ENCODE peak calls at places on chromosomes 12 and 14, in six cellular contexts. One of them, this sample, is unnamed.

GRCh38 chr14:100305446-100306255 is 593 bp downstream of the SLC25A29 start:
- DNase-seq in mucosa of descending colon: peak
- DNase-seq in body of pancreas: no peak
- DNase-seq in NCI-H2081: peak
- DNase-seq in activated naive CD8-positive, alpha-beta T cell treated with anti-CD3 and anti-CD28 coated beads for 36 hours: peak
- DNase-seq in astrocyte: no peak
- DNase-seq in this sample: peak

GRCh38 chr12:46603776-46604456 is 221.9 kb downstream of the SLC38A4 start:
- DNase-seq in mucosa of descending colon: no peak
- DNase-seq in astrocyte: no peak
- DNase-seq in NCI-H2081: no peak
- DNase-seq in body of pancreas: no peak
- DNase-seq in activated naive CD8-positive, alpha-beta T cell treated with anti-CD3 and anti-CD28 coated beads for 36 hours: no peak
- DNase-seq in this sample: no peak

GRCh38 chr12:46677749-46678148 is 148.0 kb downstream of the SLC38A4 start:
- DNase-seq in astrocyte: peak
- DNase-seq in NCI-H2081: peak
- DNase-seq in activated naive CD8-positive, alpha-beta T cell treated with anti-CD3 and anti-CD28 coated beads for 36 hours: no peak
- DNase-seq in body of pancreas: no peak
- DNase-seq in mucosa of descending colon: no peak
- DNase-seq in this sample: no peak

GRCh38 chr12:107027304-107028053 is 40.5 kb upstream of the MTERF2 start:
- DNase-seq in NCI-H2081: peak
- DNase-seq in astrocyte: peak
- DNase-seq in body of pancreas: peak
- DNase-seq in mucosa of descending colon: no peak
- DNase-seq in activated naive CD8-positive, alpha-beta T cell treated with anti-CD3 and anti-CD28 coated beads for 36 hours: no peak
- DNase-seq in this sample: peak

GRCh38 chr12:91913651-91914050 is 232.0 kb downstream of the BTG1 start:
- DNase-seq in NCI-H2081: no peak
- DNase-seq in astrocyte: no peak
- DNase-seq in activated naive CD8-positive, alpha-beta T cell treated with anti-CD3 and anti-CD28 coated beads for 36 hours: no peak
- DNase-seq in body of pancreas: no peak
- DNase-seq in mucosa of descending colon: no peak
- DNase-seq in this sample: no peak

GRCh38 chr14:104665663-104666522 is 23.5 kb upstream of the INF2 start:
- DNase-seq in body of pancreas: peak
- DNase-seq in astrocyte: no peak
- DNase-seq in mucosa of descending colon: peak
- DNase-seq in activated naive CD8-positive, alpha-beta T cell treated with anti-CD3 and anti-CD28 coated beads for 36 hours: no peak
- DNase-seq in NCI-H2081: no peak
- DNase-seq in this sample: peak

GRCh38 chr12:130116791-130117190 is 45.5 kb upstream of the FZD10 start:
- DNase-seq in mucosa of descending colon: no peak
- DNase-seq in body of pancreas: no peak
- DNase-seq in astrocyte: no peak
- DNase-seq in NCI-H2081: no peak
- DNase-seq in activated naive CD8-positive, alpha-beta T cell treated with anti-CD3 and anti-CD28 coated beads for 36 hours: no peak
- DNase-seq in this sample: no peak

GRCh38 chr12:54415223-54415929 is 3.7 kb downstream of the ITGA5 start:
- DNase-seq in body of pancreas: no peak
- DNase-seq in NCI-H2081: no peak
- DNase-seq in activated naive CD8-positive, alpha-beta T cell treated with anti-CD3 and anti-CD28 coated beads for 36 hours: no peak
- DNase-seq in astrocyte: no peak
- DNase-seq in mucosa of descending colon: no peak
- DNase-seq in this sample: no peak

GRCh38 chr14:65910108-65910507 is 497.6 kb downstream of the FUT8 start:
- DNase-seq in mucosa of descending colon: no peak
- DNase-seq in body of pancreas: no peak
- DNase-seq in NCI-H2081: peak
- DNase-seq in astrocyte: peak
- DNase-seq in activated naive CD8-positive, alpha-beta T cell treated with anti-CD3 and anti-CD28 coated beads for 36 hours: no peak
- DNase-seq in this sample: no peak

GRCh38 chr14:51850651-51851050 is 9.8 kb upstream of the GNG2 start:
- DNase-seq in astrocyte: no peak
- DNase-seq in body of pancreas: no peak
- DNase-seq in NCI-H2081: no peak
- DNase-seq in mucosa of descending colon: no peak
- DNase-seq in activated naive CD8-positive, alpha-beta T cell treated with anti-CD3 and anti-CD28 coated beads for 36 hours: no peak
- DNase-seq in this sample: no peak

GRCh38 chr14:89911018-89911919 is 43.3 kb downstream of the EFCAB11 start:
- DNase-seq in astrocyte: peak
- DNase-seq in mucosa of descending colon: peak
- DNase-seq in body of pancreas: peak
- DNase-seq in activated naive CD8-positive, alpha-beta T cell treated with anti-CD3 and anti-CD28 coated beads for 36 hours: no peak
- DNase-seq in NCI-H2081: peak
- DNase-seq in this sample: peak

GRCh38 chr14:69048456-69048855 is 69.4 kb upstream of the ACTN1 start:
- DNase-seq in astrocyte: no peak
- DNase-seq in mucosa of descending colon: no peak
- DNase-seq in activated naive CD8-positive, alpha-beta T cell treated with anti-CD3 and anti-CD28 coated beads for 36 hours: peak
- DNase-seq in NCI-H2081: peak
- DNase-seq in body of pancreas: peak
- DNase-seq in this sample: peak

GRCh38 chr14:34794941-34795340 is 80.2 kb downstream of the BAZ1A start:
- DNase-seq in body of pancreas: no peak
- DNase-seq in astrocyte: no peak
- DNase-seq in mucosa of descending colon: no peak
- DNase-seq in activated naive CD8-positive, alpha-beta T cell treated with anti-CD3 and anti-CD28 coated beads for 36 hours: no peak
- DNase-seq in NCI-H2081: no peak
- DNase-seq in this sample: no peak

GRCh38 chr14:58864751-58865519 is 227.2 kb downstream of the DACT1 start:
- DNase-seq in astrocyte: peak
- DNase-seq in NCI-H2081: peak
- DNase-seq in activated naive CD8-positive, alpha-beta T cell treated with anti-CD3 and anti-CD28 coated beads for 36 hours: no peak
- DNase-seq in mucosa of descending colon: no peak
- DNase-seq in body of pancreas: peak
- DNase-seq in this sample: no peak

GRCh38 chr12:81114241-81114640 is 36.4 kb downstream of the ACSS3 start:
- DNase-seq in mucosa of descending colon: no peak
- DNase-seq in NCI-H2081: no peak
- DNase-seq in activated naive CD8-positive, alpha-beta T cell treated with anti-CD3 and anti-CD28 coated beads for 36 hours: no peak
- DNase-seq in astrocyte: no peak
- DNase-seq in body of pancreas: no peak
- DNase-seq in this sample: no peak

GRCh38 chr12:52807544-52808470 is 6.1 kb downstream of the KRT4 start:
- DNase-seq in mucosa of descending colon: no peak
- DNase-seq in activated naive CD8-positive, alpha-beta T cell treated with anti-CD3 and anti-CD28 coated beads for 36 hours: no peak
- DNase-seq in body of pancreas: no peak
- DNase-seq in NCI-H2081: no peak
- DNase-seq in astrocyte: no peak
- DNase-seq in this sample: no peak

GRCh38 chr12:32266756-32267155 is 132.6 kb upstream of the FGD4 start:
- DNase-seq in activated naive CD8-positive, alpha-beta T cell treated with anti-CD3 and anti-CD28 coated beads for 36 hours: no peak
- DNase-seq in mucosa of descending colon: no peak
- DNase-seq in astrocyte: no peak
- DNase-seq in body of pancreas: no peak
- DNase-seq in NCI-H2081: no peak
- DNase-seq in this sample: no peak

GRCh38 chr14:38122241-38122640 is 85.5 kb upstream of the SSTR1 start:
- DNase-seq in astrocyte: no peak
- DNase-seq in activated naive CD8-positive, alpha-beta T cell treated with anti-CD3 and anti-CD28 coated beads for 36 hours: no peak
- DNase-seq in body of pancreas: no peak
- DNase-seq in mucosa of descending colon: no peak
- DNase-seq in NCI-H2081: no peak
- DNase-seq in this sample: no peak

GRCh38 chr14:70640938-70641547 is 673 bp upstream of the TTC9 start:
- DNase-seq in body of pancreas: peak
- DNase-seq in mucosa of descending colon: peak
- DNase-seq in astrocyte: peak
- DNase-seq in NCI-H2081: peak
- DNase-seq in activated naive CD8-positive, alpha-beta T cell treated with anti-CD3 and anti-CD28 coated beads for 36 hours: peak
- DNase-seq in this sample: peak

GRCh38 chr12:110901401-110901800 is 19.0 kb downstream of the MYL2 start:
- DNase-seq in mucosa of descending colon: no peak
- DNase-seq in NCI-H2081: no peak
- DNase-seq in activated naive CD8-positive, alpha-beta T cell treated with anti-CD3 and anti-CD28 coated beads for 36 hours: no peak
- DNase-seq in astrocyte: no peak
- DNase-seq in body of pancreas: no peak
- DNase-seq in this sample: no peak

GRCh38 chr12:31732926-31733548 is 4.2 kb upstream of the AMN1 start:
- DNase-seq in NCI-H2081: no peak
- DNase-seq in astrocyte: peak
- DNase-seq in body of pancreas: no peak
- DNase-seq in mucosa of descending colon: no peak
- DNase-seq in activated naive CD8-positive, alpha-beta T cell treated with anti-CD3 and anti-CD28 coated beads for 36 hours: peak
- DNase-seq in this sample: peak

GRCh38 chr14:102464006-102464405 is 45.6 kb downstream of the ANKRD9 start:
- DNase-seq in mucosa of descending colon: peak
- DNase-seq in activated naive CD8-positive, alpha-beta T cell treated with anti-CD3 and anti-CD28 coated beads for 36 hours: no peak
- DNase-seq in NCI-H2081: no peak
- DNase-seq in body of pancreas: no peak
- DNase-seq in astrocyte: no peak
- DNase-seq in this sample: no peak

GRCh38 chr12:66947119-66947518 is 268.2 kb upstream of the GRIP1 start:
- DNase-seq in NCI-H2081: no peak
- DNase-seq in body of pancreas: no peak
- DNase-seq in mucosa of descending colon: no peak
- DNase-seq in activated naive CD8-positive, alpha-beta T cell treated with anti-CD3 and anti-CD28 coated beads for 36 hours: peak
- DNase-seq in astrocyte: peak
- DNase-seq in this sample: no peak